ENCODE peak calls at places on chromosomes 11 and 22, in eight cellular contexts. One of them, this sample, is unnamed.

GRCh38 chr11:64969209-64969608 is 2.7 kb downstream of the MAJIN start:
- DNase-seq in nephron progenitor cell: no peak
- DNase-seq in GM04503: no peak
- DNase-seq in activated gamma-delta T cell: no peak
- DNase-seq in HT1080: peak
- DNase-seq in AG08396: no peak
- DNase-seq in GM12878: no peak
- DNase-seq in HFFc6: peak
- DNase-seq in this sample: no peak

GRCh38 chr11:96137357-96137756 is 205.6 kb downstream of the MAML2 start:
- DNase-seq in nephron progenitor cell: no peak
- DNase-seq in GM04503: no peak
- DNase-seq in activated gamma-delta T cell: no peak
- DNase-seq in HT1080: no peak
- DNase-seq in AG08396: no peak
- DNase-seq in GM12878: no peak
- DNase-seq in HFFc6: no peak
- DNase-seq in this sample: no peak

GRCh38 chr11:78499971-78500370 is 74.7 kb downstream of the NARS2 start:
- DNase-seq in nephron progenitor cell: no peak
- DNase-seq in GM04503: no peak
- DNase-seq in activated gamma-delta T cell: no peak
- DNase-seq in HT1080: no peak
- DNase-seq in AG08396: no peak
- DNase-seq in GM12878: no peak
- DNase-seq in HFFc6: no peak
- DNase-seq in this sample: no peak

GRCh38 chr11:114060402-114061052 is 1.0 kb downstream of the ZBTB16 start:
- DNase-seq in nephron progenitor cell: peak
- DNase-seq in GM04503: no peak
- DNase-seq in activated gamma-delta T cell: peak
- DNase-seq in HT1080: no peak
- DNase-seq in AG08396: no peak
- DNase-seq in GM12878: no peak
- DNase-seq in HFFc6: no peak
- DNase-seq in this sample: no peak

GRCh38 chr11:28011813-28012212 is 96.1 kb downstream of the KIF18A start:
- DNase-seq in nephron progenitor cell: no peak
- DNase-seq in GM04503: no peak
- DNase-seq in activated gamma-delta T cell: no peak
- DNase-seq in HT1080: no peak
- DNase-seq in AG08396: no peak
- DNase-seq in GM12878: no peak
- DNase-seq in HFFc6: no peak
- DNase-seq in this sample: no peak

GRCh38 chr11:126698576-126698975 is 302.0 kb downstream of the KIRREL3 start:
- DNase-seq in nephron progenitor cell: peak
- DNase-seq in GM04503: no peak
- DNase-seq in activated gamma-delta T cell: no peak
- DNase-seq in HT1080: no peak
- DNase-seq in AG08396: no peak
- DNase-seq in GM12878: no peak
- DNase-seq in HFFc6: no peak
- DNase-seq in this sample: no peak

GRCh38 chr22:29729161-29729560 is 9.4 kb downstream of the CABP7 start:
- DNase-seq in nephron progenitor cell: no peak
- DNase-seq in GM04503: no peak
- DNase-seq in activated gamma-delta T cell: no peak
- DNase-seq in HT1080: no peak
- DNase-seq in AG08396: no peak
- DNase-seq in GM12878: no peak
- DNase-seq in HFFc6: no peak
- DNase-seq in this sample: no peak

GRCh38 chr22:50267591-50268390 is 2.4 kb downstream of the MAPK11 start:
- DNase-seq in nephron progenitor cell: no peak
- DNase-seq in GM04503: no peak
- DNase-seq in activated gamma-delta T cell: no peak
- DNase-seq in HT1080: no peak
- DNase-seq in AG08396: peak
- DNase-seq in GM12878: no peak
- DNase-seq in HFFc6: peak
- DNase-seq in this sample: no peak

GRCh38 chr22:29348956-29349355 is 33.5 kb upstream of the RASL10A start:
- DNase-seq in nephron progenitor cell: no peak
- DNase-seq in GM04503: no peak
- DNase-seq in activated gamma-delta T cell: no peak
- DNase-seq in HT1080: peak
- DNase-seq in AG08396: no peak
- DNase-seq in GM12878: no peak
- DNase-seq in HFFc6: no peak
- DNase-seq in this sample: no peak

GRCh38 chr22:19622061-19622441 is 92.3 kb upstream of the SEPTIN5 start:
- DNase-seq in nephron progenitor cell: no peak
- DNase-seq in GM04503: no peak
- DNase-seq in activated gamma-delta T cell: no peak
- DNase-seq in HT1080: no peak
- DNase-seq in AG08396: no peak
- DNase-seq in GM12878: peak
- DNase-seq in HFFc6: no peak
- DNase-seq in this sample: no peak

GRCh38 chr11:111018571-111018970 is 227.0 kb upstream of the POU2AF2 start:
- DNase-seq in nephron progenitor cell: no peak
- DNase-seq in GM04503: no peak
- DNase-seq in activated gamma-delta T cell: no peak
- DNase-seq in HT1080: no peak
- DNase-seq in AG08396: no peak
- DNase-seq in GM12878: no peak
- DNase-seq in HFFc6: no peak
- DNase-seq in this sample: no peak

GRCh38 chr22:37806409-37807338 is 1.1 kb upstream of the GCAT start:
- DNase-seq in nephron progenitor cell: peak
- DNase-seq in GM04503: no peak
- DNase-seq in activated gamma-delta T cell: no peak
- DNase-seq in HT1080: peak
- DNase-seq in AG08396: peak
- DNase-seq in GM12878: no peak
- DNase-seq in HFFc6: peak
- DNase-seq in this sample: no peak

GRCh38 chr22:26066534-26066933 is 102.7 kb upstream of the SEZ6L start:
- DNase-seq in nephron progenitor cell: peak
- DNase-seq in GM04503: no peak
- DNase-seq in activated gamma-delta T cell: no peak
- DNase-seq in HT1080: no peak
- DNase-seq in AG08396: no peak
- DNase-seq in GM12878: no peak
- DNase-seq in HFFc6: no peak
- DNase-seq in this sample: no peak

GRCh38 chr11:10263929-10264328 is 30.1 kb downstream of the SBF2 start:
- DNase-seq in nephron progenitor cell: no peak
- DNase-seq in GM04503: peak
- DNase-seq in activated gamma-delta T cell: no peak
- DNase-seq in HT1080: no peak
- DNase-seq in AG08396: peak
- DNase-seq in GM12878: no peak
- DNase-seq in HFFc6: peak
- DNase-seq in this sample: no peak

GRCh38 chr11:2200957-2201519 is 29.4 kb upstream of the TH start:
- DNase-seq in nephron progenitor cell: no peak
- DNase-seq in GM04503: no peak
- DNase-seq in activated gamma-delta T cell: no peak
- DNase-seq in HT1080: no peak
- DNase-seq in AG08396: no peak
- DNase-seq in GM12878: no peak
- DNase-seq in HFFc6: no peak
- DNase-seq in this sample: no peak

GRCh38 chr22:49944399-49944891 is 16.1 kb upstream of the PIM3 start:
- DNase-seq in nephron progenitor cell: no peak
- DNase-seq in GM04503: no peak
- DNase-seq in activated gamma-delta T cell: no peak
- DNase-seq in HT1080: no peak
- DNase-seq in AG08396: no peak
- DNase-seq in GM12878: no peak
- DNase-seq in HFFc6: no peak
- DNase-seq in this sample: no peak

GRCh38 chr11:58024601-58025091 is 965 bp downstream of the OR9Q1 start:
- DNase-seq in nephron progenitor cell: peak
- DNase-seq in GM04503: peak
- DNase-seq in activated gamma-delta T cell: no peak
- DNase-seq in HT1080: peak
- DNase-seq in AG08396: peak
- DNase-seq in GM12878: no peak
- DNase-seq in HFFc6: peak
- DNase-seq in this sample: no peak

GRCh38 chr11:75219869-75220268 is 20.7 kb upstream of the TPBGL start:
- DNase-seq in nephron progenitor cell: no peak
- DNase-seq in GM04503: no peak
- DNase-seq in activated gamma-delta T cell: no peak
- DNase-seq in HT1080: no peak
- DNase-seq in AG08396: no peak
- DNase-seq in GM12878: no peak
- DNase-seq in HFFc6: no peak
- DNase-seq in this sample: no peak

GRCh38 chr11:17765381-17766359 is 31.1 kb downstream of the KCNC1 start:
- DNase-seq in nephron progenitor cell: peak
- DNase-seq in GM04503: no peak
- DNase-seq in activated gamma-delta T cell: no peak
- DNase-seq in HT1080: no peak
- DNase-seq in AG08396: no peak
- DNase-seq in GM12878: no peak
- DNase-seq in HFFc6: peak
- DNase-seq in this sample: no peak

GRCh38 chr11:64887757-64888405 is 9.5 kb upstream of the EHD1 start:
- DNase-seq in nephron progenitor cell: peak
- DNase-seq in GM04503: no peak
- DNase-seq in activated gamma-delta T cell: peak
- DNase-seq in HT1080: peak
- DNase-seq in AG08396: peak
- DNase-seq in GM12878: no peak
- DNase-seq in HFFc6: no peak
- DNase-seq in this sample: no peak

GRCh38 chr11:129287920-129288319 is 87.7 kb upstream of the BARX2 start:
- DNase-seq in nephron progenitor cell: no peak
- DNase-seq in GM04503: no peak
- DNase-seq in activated gamma-delta T cell: no peak
- DNase-seq in HT1080: no peak
- DNase-seq in AG08396: no peak
- DNase-seq in GM12878: no peak
- DNase-seq in HFFc6: no peak
- DNase-seq in this sample: no peak

GRCh38 chr11:33893711-33894401 is 2.0 kb upstream of the LMO2 start:
- DNase-seq in nephron progenitor cell: no peak
- DNase-seq in GM04503: no peak
- DNase-seq in activated gamma-delta T cell: no peak
- DNase-seq in HT1080: peak
- DNase-seq in AG08396: no peak
- DNase-seq in GM12878: peak
- DNase-seq in HFFc6: no peak
- DNase-seq in this sample: peak

GRCh38 chr11:62171261-62171723 is 18.7 kb upstream of the SCGB1D1 start:
- DNase-seq in nephron progenitor cell: peak
- DNase-seq in GM04503: peak
- DNase-seq in activated gamma-delta T cell: no peak
- DNase-seq in HT1080: peak
- DNase-seq in AG08396: peak
- DNase-seq in GM12878: peak
- DNase-seq in HFFc6: peak
- DNase-seq in this sample: peak

GRCh38 chr11:73141031-73141308 is 1.1 kb downstream of the FCHSD2 start:
- DNase-seq in nephron progenitor cell: no peak
- DNase-seq in GM04503: no peak
- DNase-seq in activated gamma-delta T cell: no peak
- DNase-seq in HT1080: no peak
- DNase-seq in AG08396: peak
- DNase-seq in GM12878: no peak
- DNase-seq in HFFc6: no peak
- DNase-seq in this sample: no peak

GRCh38 chr11:115930276-115930675 is 426.1 kb upstream of the CADM1 start:
- DNase-seq in nephron progenitor cell: no peak
- DNase-seq in GM04503: no peak
- DNase-seq in activated gamma-delta T cell: no peak
- DNase-seq in HT1080: no peak
- DNase-seq in AG08396: no peak
- DNase-seq in GM12878: no peak
- DNase-seq in HFFc6: no peak
- DNase-seq in this sample: no peak

GRCh38 chr22:16824718-16825687 is at the start of gene XKR3:
- DNase-seq in nephron progenitor cell: no peak
- DNase-seq in GM04503: no peak
- DNase-seq in activated gamma-delta T cell: no peak
- DNase-seq in HT1080: peak
- DNase-seq in AG08396: no peak
- DNase-seq in GM12878: peak
- DNase-seq in HFFc6: no peak
- DNase-seq in this sample: peak

GRCh38 chr11:94325681-94326080 is 21.3 kb downstream of the IZUMO1R start:
- DNase-seq in nephron progenitor cell: peak
- DNase-seq in GM04503: no peak
- DNase-seq in activated gamma-delta T cell: no peak
- DNase-seq in HT1080: peak
- DNase-seq in AG08396: peak
- DNase-seq in GM12878: peak
- DNase-seq in HFFc6: peak
- DNase-seq in this sample: peak

GRCh38 chr11:2542406-2542805 is 97.6 kb downstream of the KCNQ1 start:
- DNase-seq in nephron progenitor cell: no peak
- DNase-seq in GM04503: no peak
- DNase-seq in activated gamma-delta T cell: no peak
- DNase-seq in HT1080: no peak
- DNase-seq in AG08396: no peak
- DNase-seq in GM12878: no peak
- DNase-seq in HFFc6: no peak
- DNase-seq in this sample: no peak

GRCh38 chr11:112352907-112353306 is 92.2 kb upstream of the PLET1 start:
- DNase-seq in nephron progenitor cell: no peak
- DNase-seq in GM04503: no peak
- DNase-seq in activated gamma-delta T cell: no peak
- DNase-seq in HT1080: peak
- DNase-seq in AG08396: no peak
- DNase-seq in GM12878: no peak
- DNase-seq in HFFc6: no peak
- DNase-seq in this sample: no peak

GRCh38 chr22:22179858-22180257 is 64.7 kb upstream of the VPREB1 start:
- DNase-seq in nephron progenitor cell: no peak
- DNase-seq in GM04503: no peak
- DNase-seq in activated gamma-delta T cell: no peak
- DNase-seq in HT1080: no peak
- DNase-seq in AG08396: no peak
- DNase-seq in GM12878: no peak
- DNase-seq in HFFc6: no peak
- DNase-seq in this sample: no peak

GRCh38 chr11:41781441-41781840 is 322.0 kb upstream of the LRRC4C start:
- DNase-seq in nephron progenitor cell: no peak
- DNase-seq in GM04503: no peak
- DNase-seq in activated gamma-delta T cell: no peak
- DNase-seq in HT1080: no peak
- DNase-seq in AG08396: no peak
- DNase-seq in GM12878: no peak
- DNase-seq in HFFc6: no peak
- DNase-seq in this sample: no peak

GRCh38 chr11:1674194-1674878 is 22.7 kb upstream of the KRTAP5-6 start:
- DNase-seq in nephron progenitor cell: no peak
- DNase-seq in GM04503: no peak
- DNase-seq in activated gamma-delta T cell: no peak
- DNase-seq in HT1080: no peak
- DNase-seq in AG08396: no peak
- DNase-seq in GM12878: no peak
- DNase-seq in HFFc6: no peak
- DNase-seq in this sample: no peak

GRCh38 chr11:100805509-100806199 is 118.6 kb downstream of the ARHGAP42 start:
- DNase-seq in nephron progenitor cell: no peak
- DNase-seq in GM04503: no peak
- DNase-seq in activated gamma-delta T cell: no peak
- DNase-seq in HT1080: peak
- DNase-seq in AG08396: no peak
- DNase-seq in GM12878: no peak
- DNase-seq in HFFc6: peak
- DNase-seq in this sample: no peak

GRCh38 chr22:20421507-20421874 is 16.1 kb downstream of the SCARF2 start:
- DNase-seq in nephron progenitor cell: no peak
- DNase-seq in GM04503: no peak
- DNase-seq in activated gamma-delta T cell: no peak
- DNase-seq in HT1080: no peak
- DNase-seq in AG08396: no peak
- DNase-seq in GM12878: no peak
- DNase-seq in HFFc6: no peak
- DNase-seq in this sample: no peak

This sample was measured in GM12864.